ENCODE peak calls at places on chromosomes 7 and 10, in nine cellular contexts. One of them, this sample, is unnamed.

GRCh38 chr7:127667751-127668530 is 15.9 kb downstream of the SND1 start:
- DNase-seq in SK-N-SH: no peak
- DNase-seq in MM.1S: no peak
- DNase-seq in HCT116: no peak
- DNase-seq in PC-3: no peak
- DNase-seq in hepatocyte: no peak
- DNase-seq in GM23248: peak
- DNase-seq in GM23338: no peak
- DNase-seq in neural progenitor cell: no peak
- DNase-seq in this sample: no peak

GRCh38 chr7:32070406-32071360 is at the start of gene PDE1C:
- DNase-seq in MM.1S: no peak
- DNase-seq in SK-N-SH: peak
- DNase-seq in PC-3: no peak
- DNase-seq in GM23338: peak
- DNase-seq in neural progenitor cell: peak
- DNase-seq in hepatocyte: peak
- DNase-seq in GM23248: peak
- DNase-seq in HCT116: no peak
- DNase-seq in this sample: no peak

GRCh38 chr10:62076872-62077271 is 175.4 kb downstream of the ARID5B start:
- DNase-seq in HCT116: no peak
- DNase-seq in neural progenitor cell: no peak
- DNase-seq in GM23248: peak
- DNase-seq in GM23338: no peak
- DNase-seq in hepatocyte: no peak
- DNase-seq in MM.1S: no peak
- DNase-seq in PC-3: peak
- DNase-seq in SK-N-SH: no peak
- DNase-seq in this sample: no peak

GRCh38 chr10:17344206-17344605 is 110.2 kb downstream of the ST8SIA6 start:
- DNase-seq in GM23338: no peak
- DNase-seq in HCT116: no peak
- DNase-seq in MM.1S: no peak
- DNase-seq in GM23248: no peak
- DNase-seq in PC-3: no peak
- DNase-seq in SK-N-SH: no peak
- DNase-seq in hepatocyte: no peak
- DNase-seq in neural progenitor cell: no peak
- DNase-seq in this sample: no peak

GRCh38 chr7:130500463-130500862 is 8.6 kb downstream of the MEST start:
- DNase-seq in HCT116: no peak
- DNase-seq in GM23248: no peak
- DNase-seq in hepatocyte: no peak
- DNase-seq in neural progenitor cell: no peak
- DNase-seq in SK-N-SH: no peak
- DNase-seq in PC-3: no peak
- DNase-seq in MM.1S: no peak
- DNase-seq in GM23338: no peak
- DNase-seq in this sample: no peak

GRCh38 chr10:129784891-129785290 is 179.2 kb downstream of the EBF3 start:
- DNase-seq in GM23248: no peak
- DNase-seq in hepatocyte: no peak
- DNase-seq in PC-3: no peak
- DNase-seq in GM23338: no peak
- DNase-seq in neural progenitor cell: no peak
- DNase-seq in HCT116: no peak
- DNase-seq in SK-N-SH: no peak
- DNase-seq in MM.1S: no peak
- DNase-seq in this sample: no peak

GRCh38 chr7:41879113-41879385 is 176.2 kb upstream of the INHBA start:
- DNase-seq in hepatocyte: no peak
- DNase-seq in HCT116: no peak
- DNase-seq in GM23248: peak
- DNase-seq in MM.1S: no peak
- DNase-seq in PC-3: no peak
- DNase-seq in GM23338: no peak
- DNase-seq in neural progenitor cell: no peak
- DNase-seq in SK-N-SH: no peak
- DNase-seq in this sample: no peak

GRCh38 chr10:79248341-79248931 is 98.8 kb upstream of the PPIF start:
- DNase-seq in PC-3: no peak
- DNase-seq in GM23338: no peak
- DNase-seq in HCT116: no peak
- DNase-seq in MM.1S: peak
- DNase-seq in GM23248: no peak
- DNase-seq in SK-N-SH: peak
- DNase-seq in hepatocyte: no peak
- DNase-seq in neural progenitor cell: no peak
- DNase-seq in this sample: peak

GRCh38 chr10:95314519-95314918 is 23.7 kb upstream of the PDLIM1 start:
- DNase-seq in MM.1S: no peak
- DNase-seq in SK-N-SH: no peak
- DNase-seq in GM23338: no peak
- DNase-seq in hepatocyte: no peak
- DNase-seq in HCT116: no peak
- DNase-seq in PC-3: no peak
- DNase-seq in neural progenitor cell: no peak
- DNase-seq in GM23248: no peak
- DNase-seq in this sample: no peak

GRCh38 chr10:63208981-63209380 is 75.9 kb downstream of the NRBF2 start:
- DNase-seq in HCT116: no peak
- DNase-seq in hepatocyte: no peak
- DNase-seq in PC-3: no peak
- DNase-seq in SK-N-SH: no peak
- DNase-seq in GM23248: peak
- DNase-seq in MM.1S: no peak
- DNase-seq in GM23338: peak
- DNase-seq in neural progenitor cell: peak
- DNase-seq in this sample: no peak

GRCh38 chr10:121422096-121422495 is 176.1 kb downstream of the FGFR2 start:
- DNase-seq in PC-3: no peak
- DNase-seq in MM.1S: no peak
- DNase-seq in hepatocyte: no peak
- DNase-seq in GM23338: no peak
- DNase-seq in SK-N-SH: no peak
- DNase-seq in GM23248: no peak
- DNase-seq in HCT116: no peak
- DNase-seq in neural progenitor cell: no peak
- DNase-seq in this sample: no peak

GRCh38 chr7:24821045-24821853 is 64.0 kb upstream of the GSDME start:
- DNase-seq in hepatocyte: peak
- DNase-seq in SK-N-SH: no peak
- DNase-seq in GM23338: no peak
- DNase-seq in neural progenitor cell: no peak
- DNase-seq in GM23248: peak
- DNase-seq in MM.1S: peak
- DNase-seq in HCT116: peak
- DNase-seq in PC-3: peak
- DNase-seq in this sample: peak

GRCh38 chr7:7816816-7817536 is 98.6 kb upstream of the RPA3 start:
- DNase-seq in GM23338: no peak
- DNase-seq in hepatocyte: no peak
- DNase-seq in SK-N-SH: no peak
- DNase-seq in PC-3: peak
- DNase-seq in GM23248: no peak
- DNase-seq in HCT116: no peak
- DNase-seq in MM.1S: no peak
- DNase-seq in neural progenitor cell: no peak
- DNase-seq in this sample: no peak

GRCh38 chr7:2651847-2652735 is 20.3 kb downstream of the TTYH3 start:
- DNase-seq in HCT116: no peak
- DNase-seq in SK-N-SH: no peak
- DNase-seq in PC-3: no peak
- DNase-seq in GM23248: no peak
- DNase-seq in hepatocyte: no peak
- DNase-seq in MM.1S: no peak
- DNase-seq in neural progenitor cell: no peak
- DNase-seq in GM23338: no peak
- DNase-seq in this sample: no peak
- TF ChIP-seq EZH2phosphoT487 in HCT116: no peak
- TF ChIP-seq EZH2phosphoT487 in SK-N-SH: no peak
- TF ChIP-seq EZH2phosphoT487 in PC-3: no peak
- TF ChIP-seq EZH2phosphoT487 in GM23248: no peak
- TF ChIP-seq EZH2phosphoT487 in hepatocyte: no peak
- TF ChIP-seq EZH2phosphoT487 in MM.1S: no peak
- TF ChIP-seq EZH2phosphoT487 in neural progenitor cell: no peak
- TF ChIP-seq EZH2phosphoT487 in GM23338: no peak
- TF ChIP-seq EZH2phosphoT487 in this sample: no peak

GRCh38 chr7:81693894-81694293 is 76.0 kb downstream of the HGF start:
- DNase-seq in neural progenitor cell: no peak
- DNase-seq in hepatocyte: no peak
- DNase-seq in GM23338: no peak
- DNase-seq in PC-3: peak
- DNase-seq in SK-N-SH: no peak
- DNase-seq in MM.1S: no peak
- DNase-seq in GM23248: peak
- DNase-seq in HCT116: no peak
- DNase-seq in this sample: no peak

GRCh38 chr7:81693080-81693479 is 76.8 kb downstream of the HGF start:
- DNase-seq in hepatocyte: no peak
- DNase-seq in SK-N-SH: no peak
- DNase-seq in GM23248: no peak
- DNase-seq in PC-3: no peak
- DNase-seq in neural progenitor cell: no peak
- DNase-seq in GM23338: no peak
- DNase-seq in HCT116: no peak
- DNase-seq in MM.1S: no peak
- DNase-seq in this sample: no peak

GRCh38 chr7:81691199-81691821 is 78.5 kb downstream of the HGF start:
- DNase-seq in hepatocyte: no peak
- DNase-seq in neural progenitor cell: no peak
- DNase-seq in MM.1S: no peak
- DNase-seq in SK-N-SH: no peak
- DNase-seq in GM23248: peak
- DNase-seq in HCT116: no peak
- DNase-seq in GM23338: no peak
- DNase-seq in PC-3: peak
- DNase-seq in this sample: no peak

GRCh38 chr7:81690688-81691087 is 79.2 kb downstream of the HGF start:
- DNase-seq in HCT116: no peak
- DNase-seq in MM.1S: no peak
- DNase-seq in hepatocyte: no peak
- DNase-seq in neural progenitor cell: no peak
- DNase-seq in GM23248: no peak
- DNase-seq in PC-3: no peak
- DNase-seq in GM23338: no peak
- DNase-seq in SK-N-SH: no peak
- DNase-seq in this sample: no peak

GRCh38 chr7:81692146-81692905 is 77.5 kb downstream of the HGF start:
- DNase-seq in HCT116: no peak
- DNase-seq in SK-N-SH: no peak
- DNase-seq in MM.1S: no peak
- DNase-seq in GM23248: peak
- DNase-seq in hepatocyte: no peak
- DNase-seq in neural progenitor cell: no peak
- DNase-seq in PC-3: peak
- DNase-seq in GM23338: no peak
- DNase-seq in this sample: no peak
- TF ChIP-seq EZH2phosphoT487 in HCT116: no peak
- TF ChIP-seq EZH2phosphoT487 in SK-N-SH: no peak
- TF ChIP-seq EZH2phosphoT487 in MM.1S: no peak
- TF ChIP-seq EZH2phosphoT487 in GM23248: no peak
- TF ChIP-seq EZH2phosphoT487 in hepatocyte: no peak
- TF ChIP-seq EZH2phosphoT487 in neural progenitor cell: no peak
- TF ChIP-seq EZH2phosphoT487 in PC-3: no peak
- TF ChIP-seq EZH2phosphoT487 in GM23338: no peak
- TF ChIP-seq EZH2phosphoT487 in this sample: no peak

GRCh38 chr10:15640536-15641085 is 79.1 kb downstream of the ITGA8 start:
- DNase-seq in HCT116: no peak
- DNase-seq in PC-3: no peak
- DNase-seq in MM.1S: no peak
- DNase-seq in neural progenitor cell: no peak
- DNase-seq in GM23338: no peak
- DNase-seq in GM23248: no peak
- DNase-seq in SK-N-SH: no peak
- DNase-seq in hepatocyte: no peak
- DNase-seq in this sample: no peak

GRCh38 chr10:15636446-15636845 is 83.3 kb downstream of the ITGA8 start:
- DNase-seq in neural progenitor cell: no peak
- DNase-seq in SK-N-SH: no peak
- DNase-seq in hepatocyte: no peak
- DNase-seq in HCT116: no peak
- DNase-seq in GM23338: no peak
- DNase-seq in MM.1S: no peak
- DNase-seq in PC-3: no peak
- DNase-seq in GM23248: no peak
- DNase-seq in this sample: no peak

DNA sequence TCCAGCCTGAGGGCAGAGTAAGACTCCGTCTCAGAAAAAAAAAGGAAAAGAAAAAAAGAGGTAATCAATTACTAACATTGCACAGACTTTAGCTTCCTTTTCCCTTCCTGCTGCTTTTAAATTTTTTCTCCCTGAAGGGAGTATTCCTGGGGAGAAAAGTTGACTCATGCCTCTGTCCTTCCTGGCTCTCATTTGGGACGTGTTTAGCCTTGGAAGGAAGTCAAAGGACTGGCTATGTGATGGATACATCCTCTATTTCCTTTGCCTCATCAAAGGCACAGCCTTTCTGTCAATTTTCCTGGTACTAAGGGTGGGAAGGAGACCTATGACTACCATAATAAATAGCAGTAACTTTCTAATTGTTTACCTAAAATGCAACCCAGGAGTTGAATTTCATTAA is 77.6 kb downstream of the ITGA8 start:
- DNase-seq in GM23338: no peak
- DNase-seq in SK-N-SH: no peak
- DNase-seq in GM23248: peak
- DNase-seq in HCT116: no peak
- DNase-seq in hepatocyte: no peak
- DNase-seq in PC-3: peak
- DNase-seq in neural progenitor cell: no peak
- DNase-seq in MM.1S: no peak
- DNase-seq in this sample: no peak
- TF ChIP-seq EZH2phosphoT487 in GM23338: no peak
- TF ChIP-seq EZH2phosphoT487 in SK-N-SH: no peak
- TF ChIP-seq EZH2phosphoT487 in GM23248: no peak
- TF ChIP-seq EZH2phosphoT487 in HCT116: no peak
- TF ChIP-seq EZH2phosphoT487 in hepatocyte: no peak
- TF ChIP-seq EZH2phosphoT487 in PC-3: no peak
- TF ChIP-seq EZH2phosphoT487 in neural progenitor cell: no peak
- TF ChIP-seq EZH2phosphoT487 in MM.1S: no peak
- TF ChIP-seq EZH2phosphoT487 in this sample: no peak

DNA sequence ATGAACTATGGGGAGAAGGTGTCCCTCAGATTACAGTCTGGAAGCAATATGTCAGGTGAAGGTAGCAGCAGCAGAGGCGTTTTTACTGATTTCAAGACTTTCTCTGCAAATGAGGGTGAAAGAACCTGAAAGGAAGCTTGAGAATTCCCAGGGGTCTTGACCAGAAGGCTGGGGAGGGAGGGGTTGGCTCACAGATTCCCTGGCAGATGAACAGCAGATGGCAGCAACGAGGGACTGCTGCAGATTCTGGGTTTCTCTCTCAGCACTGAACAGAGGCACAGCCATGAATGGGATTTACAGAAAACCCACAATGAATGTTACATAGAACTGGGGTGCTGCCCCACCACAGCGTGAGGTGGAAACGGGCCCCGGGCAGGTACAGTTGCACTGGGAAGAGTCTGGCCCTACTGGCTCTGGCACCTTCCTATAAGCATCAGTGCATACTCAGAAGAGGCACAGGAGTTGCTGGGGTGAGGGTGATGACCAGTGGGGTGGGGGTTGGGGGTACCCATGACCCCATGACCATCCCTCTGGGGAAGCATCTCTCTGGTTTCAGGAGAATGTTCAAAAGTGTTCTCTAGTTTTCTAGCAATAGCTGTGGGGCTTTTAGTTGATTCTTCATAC is 317.8 kb downstream of the SH2D4B start:
- DNase-seq in GM23338: peak
- DNase-seq in SK-N-SH: peak
- DNase-seq in HCT116: no peak
- DNase-seq in neural progenitor cell: peak
- DNase-seq in hepatocyte: peak
- DNase-seq in GM23248: no peak
- DNase-seq in PC-3: no peak
- DNase-seq in MM.1S: peak
- DNase-seq in this sample: peak
- TF ChIP-seq EZH2phosphoT487 in GM23338: no peak
- TF ChIP-seq EZH2phosphoT487 in SK-N-SH: no peak
- TF ChIP-seq EZH2phosphoT487 in HCT116: no peak
- TF ChIP-seq EZH2phosphoT487 in neural progenitor cell: no peak
- TF ChIP-seq EZH2phosphoT487 in hepatocyte: no peak
- TF ChIP-seq EZH2phosphoT487 in GM23248: no peak
- TF ChIP-seq EZH2phosphoT487 in PC-3: no peak
- TF ChIP-seq EZH2phosphoT487 in MM.1S: no peak
- TF ChIP-seq EZH2phosphoT487 in this sample: no peak

This sample was measured in OCI-LY7.